ENCODE peak calls at places on chromosomes 2 and 18, in five cellular contexts. K is neural progenitor cell, G is MM.1S, B is PC-3, D is SK-N-SH. U is an unnamed sample.
A peak's percentile ranks its signal among the peaks of the same experiment; 100 is the strongest.

GRCh38 chr2:218260742-218261423 is at the start of gene GPBAR1:
- DNase-seq in B (no peak), D (no peak), K (peak; percentile 71), G (no peak), U (no peak)

GRCh38 chr2:171225302-171225980 is 64.7 kb upstream of the TLK1 start:
- DNase-seq in D (no peak), G (no peak), K (no peak), B (peak; percentile 93), U (no peak)

GRCh38 chr2:223109341-223109740 is 57.4 kb downstream of the KCNE4 start:
- DNase-seq in D (no peak), B (no peak), K (no peak), G (no peak), U (no peak)

GRCh38 chr2:205376071-205376470 is 306.2 kb upstream of the NRP2 start:
- DNase-seq in G (no peak), B (no peak), K (no peak), D (peak; percentile 6), U (no peak)

GRCh38 chr2:212005077-212005671 is 533.4 kb downstream of the ERBB4 start:
- DNase-seq in B (peak; percentile 68), D (peak; percentile 37), G (peak; percentile 32), K (peak; percentile 58), U (peak; percentile 44)

GRCh38 chr2:96870631-96871255 is 863 bp upstream of the SEMA4C start:
- DNase-seq in D (no peak), B (no peak), K (no peak), G (no peak), U (peak; percentile 16)

GRCh38 chr18:59729781-59730180 is 32.6 kb upstream of the CCBE1 start:
- DNase-seq in G (no peak), K (no peak), B (peak; percentile 98), D (no peak), U (no peak)

GRCh38 chr18:23779696-23780303 is 90.5 kb downstream of the LAMA3 start:
- DNase-seq in G (no peak), B (peak; percentile 26), D (no peak), K (no peak), U (no peak)

GRCh38 chr2:233380132-233381012 is 26.1 kb downstream of the DGKD start:
- DNase-seq in D (no peak), B (no peak), K (no peak), G (no peak), U (no peak)

GRCh38 chr18:47826157-47827074 is 104.0 kb downstream of the SMAD2 start:
- DNase-seq in G (no peak), K (no peak), D (no peak), B (no peak), U (no peak)

GRCh38 chr2:235098273-235098672 is 146.5 kb downstream of the SH3BP4 start:
- DNase-seq in B (peak; percentile 71), D (no peak), K (no peak), G (no peak), U (no peak)

GRCh38 chr2:109410021-109410815 is 203.5 kb downstream of the SEPTIN10 start:
- DNase-seq in B (no peak), D (no peak), K (peak; percentile 85), G (no peak), U (no peak)

GRCh38 chr18:35050638-35051287 is 9.6 kb downstream of the MAPRE2 start:
- DNase-seq in K (no peak), G (no peak), D (peak; percentile 22), B (no peak), U (no peak)

GRCh38 chr2:62038980-62039771 is 133.7 kb downstream of the COMMD1 start:
- DNase-seq in G (peak; percentile 78), D (no peak), B (peak; percentile 75), K (no peak), U (peak; percentile 69)

GRCh38 chr2:133231264-133231663 is 337.0 kb downstream of the NCKAP5 start:
- DNase-seq in D (no peak), G (no peak), K (no peak), B (no peak), U (no peak)

GRCh38 chr18:73214970-73215369 is 347.2 kb upstream of the NETO1 start:
- DNase-seq in K (no peak), B (no peak), G (no peak), D (no peak), U (no peak)

GRCh38 chr18:25279133-25279532 is 72.8 kb downstream of the ZNF521 start:
- DNase-seq in K (no peak), G (no peak), D (no peak), B (peak; percentile 13), U (no peak)

GRCh38 chr2:70964596-70965386 is 13.6 kb upstream of the ANKRD53 start:
- DNase-seq in G (peak; percentile 82), D (peak; percentile 84), B (no peak), K (peak; percentile 93), U (peak; percentile 43)

GRCh38 chr2:190214434-190215194 is 105.0 kb downstream of the HIBCH start:
- DNase-seq in B (no peak), K (peak; percentile 12), G (no peak), D (no peak), U (no peak)

GRCh38 chr18:11872479-11873136 is 21.4 kb downstream of the CHMP1B start:
- DNase-seq in B (peak; percentile 74), G (no peak), K (peak; percentile 52), D (no peak), U (no peak)

GRCh38 chr2:150136901-150137300 is 350.6 kb downstream of the RND3 start:
- DNase-seq in B (no peak), K (no peak), D (no peak), G (no peak), U (no peak)

GRCh38 chr2:200677161-200677560 is 91.3 kb downstream of the AOX1 start:
- DNase-seq in D (no peak), G (no peak), B (no peak), K (no peak), U (no peak)

GRCh38 chr2:238816296-238816695 is 31.6 kb upstream of the TWIST2 start:
- DNase-seq in G (no peak), K (no peak), D (no peak), B (no peak), U (no peak)

GRCh38 chr2:170715062-170715931 is at the start of gene SP5:
- DNase-seq in D (peak; percentile 74), K (peak; percentile 94), G (peak; percentile 65), B (peak; percentile 65), U (no peak)

GRCh38 chr2:224938670-224939309 is 103.5 kb downstream of the DOCK10 start:
- DNase-seq in D (no peak), G (no peak), B (no peak), K (peak; percentile 60), U (no peak)

GRCh38 chr2:213098612-213099011 is 52.8 kb downstream of the IKZF2 start:
- DNase-seq in G (no peak), D (no peak), K (peak; percentile 16), B (no peak), U (no peak)

GRCh38 chr18:70421471-70421870 is 132.6 kb downstream of the SOCS6 start:
- DNase-seq in B (peak; percentile 61), D (no peak), G (no peak), K (no peak), U (no peak)

GRCh38 chr2:146079216-146079615 is 1559.3 kb upstream of the ZEB2 start:
- DNase-seq in G (no peak), K (no peak), B (peak; percentile 7), D (no peak), U (no peak)

GRCh38 chr2:197806317-197806633 is 1.9 kb downstream of the PLCL1 start:
- DNase-seq in B (no peak), G (no peak), D (no peak), K (no peak), U (no peak)

GRCh38 chr2:162343824-162344616 is at the start of gene GCA:
- DNase-seq in K (peak; percentile 97), B (peak; percentile 96), D (peak; percentile 93), G (peak; percentile 98), U (peak; percentile 91)
- H3K9ac ChIP-seq in K (peak within 1 kb of the TSS; percentile 57), B (peak within 1 kb of the TSS; percentile 54), D (peak within 1 kb of the TSS; percentile 80), G (peak within 1 kb of the TSS; percentile 71), U (peak within 1 kb of the TSS; percentile 49)

GRCh38 chr2:167681646-167682045 is 565.7 kb downstream of the STK39 start:
- DNase-seq in D (no peak), B (no peak), K (no peak), G (no peak), U (no peak)
- H2AFZ ChIP-seq in D (no peak overlapping the region), B (no peak overlapping the region), K (no peak overlapping the region), G (no peak overlapping the region), U (no peak overlapping the region)

DNA sequence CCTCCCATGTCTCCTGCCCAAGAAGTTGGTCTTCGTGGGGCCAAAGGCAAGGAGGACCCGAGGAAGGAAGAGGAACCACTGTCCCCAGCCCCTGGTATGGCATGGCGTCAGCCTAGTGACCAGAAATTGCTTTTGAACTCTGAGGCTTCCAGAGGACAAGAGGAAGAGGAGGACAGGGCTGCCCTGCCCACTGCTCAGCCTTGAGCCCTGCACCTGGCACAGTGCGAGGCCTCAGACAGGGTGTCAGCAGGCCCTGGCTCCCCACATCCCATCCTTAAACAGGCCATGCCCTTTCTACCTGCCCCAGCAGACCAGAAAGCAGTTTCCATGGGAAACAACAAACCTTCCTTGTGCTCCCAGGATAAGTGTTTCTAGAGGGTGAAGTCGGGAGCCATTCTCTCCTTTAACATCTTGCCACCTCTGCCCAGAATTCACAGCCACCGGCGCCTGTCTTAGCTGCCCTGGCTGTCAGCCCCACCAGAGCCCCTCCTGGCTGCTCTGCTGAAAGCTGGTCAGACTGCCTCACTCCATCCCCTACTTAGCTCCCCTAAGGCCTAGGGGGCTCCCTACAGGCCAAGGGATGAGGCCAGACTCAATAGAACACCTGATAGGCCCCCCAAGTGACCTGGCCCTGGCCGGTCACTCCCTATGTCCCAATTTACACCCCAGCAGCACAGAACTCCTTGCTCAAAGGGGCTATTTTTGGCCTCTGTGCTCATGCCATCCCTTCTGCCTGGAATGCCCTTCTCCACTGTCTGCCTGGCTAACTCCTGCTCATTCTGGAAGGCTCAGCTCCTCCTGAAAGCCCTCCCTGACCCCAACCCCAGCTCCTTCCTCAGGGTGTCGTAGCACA is 20.6 kb downstream of the ATOH8 start:
- DNase-seq in B (no peak), G (no peak), D (no peak), K (no peak), U (no peak)
- H3K9ac ChIP-seq in B (no peak overlapping the region), G (no peak overlapping the region), D (no peak overlapping the region), K (no peak overlapping the region), U (no peak overlapping the region)

GRCh38 chr2:117980381-117980780 is 33.5 kb downstream of the CCDC93 start:
- DNase-seq in D (no peak), B (peak; percentile 6), K (peak; percentile 26), G (no peak), U (no peak)
- H2AFZ ChIP-seq in D (no peak overlapping the region), B (no peak overlapping the region), K (no peak overlapping the region), G (no peak overlapping the region), U (no peak overlapping the region)

DNA sequence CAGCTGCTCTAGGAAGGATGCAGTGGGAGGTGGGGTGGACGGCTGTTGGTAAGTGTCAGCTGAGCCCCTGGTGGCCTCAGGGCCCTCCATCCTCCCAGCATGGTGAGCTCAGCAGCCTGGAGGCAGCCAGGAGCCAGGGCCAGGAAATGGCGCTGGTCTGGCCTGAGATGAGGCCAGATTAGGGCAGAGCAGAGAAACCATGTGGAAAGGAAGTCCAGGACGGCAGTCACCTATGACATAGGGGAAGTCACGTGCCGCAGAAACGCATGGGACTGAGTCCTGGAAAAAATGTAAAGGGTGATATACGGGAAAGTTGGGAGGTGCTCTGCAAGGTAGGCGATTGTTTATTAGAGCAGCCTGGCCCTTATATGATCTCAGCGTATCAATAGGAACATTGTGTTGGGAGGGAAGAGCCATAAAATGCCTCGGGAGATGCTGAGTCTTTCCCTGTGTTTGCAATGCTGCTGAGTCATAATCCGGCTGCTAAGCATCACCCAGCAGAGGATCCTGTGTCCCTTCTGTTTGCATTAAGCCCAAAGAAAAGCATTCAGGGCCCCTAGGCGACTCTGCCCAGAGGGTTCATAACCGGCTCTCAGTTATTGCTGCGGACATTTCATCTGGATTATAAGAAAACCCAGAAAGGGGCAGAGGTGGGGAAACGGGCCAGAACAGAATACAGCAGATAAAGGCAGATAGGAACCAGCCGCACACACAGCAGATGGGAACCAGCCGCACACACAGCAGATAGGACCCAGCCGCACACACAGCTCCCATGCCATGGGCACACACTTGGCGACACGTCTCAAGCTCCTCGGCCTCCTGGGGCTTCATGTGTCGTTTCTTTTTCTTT is 30.3 kb upstream of the B3GNT7 start:
- DNase-seq in K (no peak), G (no peak), D (peak; percentile 83), B (peak; percentile 98), U (no peak)
- H3K9ac ChIP-seq in K (no peak overlapping the region), G (no peak overlapping the region), D (no peak overlapping the region), B (peak overlapping the region; percentile 89), U (no peak overlapping the region)